ENCODE peak calls at places on chromosomes 7 and 10, in nine cellular contexts. H, K, U, J, E, R, N, G and Q are unnamed samples.

GRCh38 chr10:86377797-86378146 is 11.2 kb upstream of the GRID1 start:
- DNase-seq in H (no peak), K (no peak), U (no peak), J (no peak), E (no peak), R (no peak), N (no peak), G (peak; percentile 33), Q (no peak)

GRCh38 chr10:598415-599170 is 90.9 kb downstream of the DIP2C start:
- DNase-seq in H (peak; percentile 87), K (peak; percentile 99), U (peak; percentile 94), J (no peak), E (no peak), R (peak; percentile 97), N (no peak), G (peak; percentile 46), Q (peak; percentile 93)

GRCh38 chr7:30880090-30880704 is 31.5 kb upstream of the AQP1 start:
- DNase-seq in H (no peak), K (no peak), U (no peak), J (no peak), E (no peak), R (no peak), N (no peak), G (no peak), Q (no peak)

GRCh38 chr7:94056796-94057207 is 52.6 kb upstream of the BET1 start:
- DNase-seq in H (peak; percentile 79), K (peak; percentile 62), U (peak; percentile 82), J (no peak), E (no peak), R (peak; percentile 88), N (no peak), G (peak; percentile 13), Q (peak; percentile 87)

GRCh38 chr7:81503321-81503720 is 266.5 kb downstream of the HGF start:
- DNase-seq in H (no peak), K (no peak), U (no peak), J (no peak), E (no peak), R (no peak), N (no peak), G (no peak), Q (no peak)

GRCh38 chr10:24097771-24098207 is 111.1 kb upstream of the KIAA1217 start:
- DNase-seq in H (no peak), K (no peak), U (no peak), J (no peak), E (no peak), R (no peak), N (no peak), G (no peak), Q (no peak)

GRCh38 chr10:9342865-9343450 is 1288.5 kb downstream of the GATA3 start:
- DNase-seq in H (no peak), K (no peak), U (peak; percentile 18), J (no peak), E (no peak), R (peak; percentile 25), N (no peak), G (peak; percentile 79), Q (peak; percentile 3)

GRCh38 chr10:120017731-120018130 is 125.2 kb downstream of the SEC23IP start:
- DNase-seq in H (no peak), K (no peak), U (no peak), J (no peak), E (no peak), R (no peak), N (no peak), G (no peak), Q (no peak)

GRCh38 chr7:55060085-55060484 is 41.3 kb downstream of the EGFR start:
- DNase-seq in H (no peak), K (no peak), U (no peak), J (no peak), E (no peak), R (no peak), N (no peak), G (no peak), Q (no peak)

GRCh38 chr7:14637968-14638367 is 264.6 kb downstream of the DGKB start:
- DNase-seq in H (no peak), K (no peak), U (no peak), J (no peak), E (no peak), R (no peak), N (no peak), G (no peak), Q (no peak)

GRCh38 chr7:98178321-98178720 is 32.9 kb upstream of the BHLHA15 start:
- DNase-seq in H (no peak), K (no peak), U (no peak), J (no peak), E (peak; percentile 79), R (no peak), N (no peak), G (peak; percentile 44), Q (no peak)

GRCh38 chr10:61609609-61610166 is 53.0 kb upstream of the CABCOCO1 start:
- DNase-seq in H (no peak), K (no peak), U (no peak), J (no peak), E (no peak), R (no peak), N (no peak), G (no peak), Q (no peak)

GRCh38 chr10:61605221-61605620 is 57.5 kb upstream of the CABCOCO1 start:
- DNase-seq in H (no peak), K (no peak), U (no peak), J (no peak), E (no peak), R (no peak), N (no peak), G (no peak), Q (no peak)

GRCh38 chr10:61612009-61612408 is 50.7 kb upstream of the CABCOCO1 start:
- DNase-seq in H (no peak), K (no peak), U (no peak), J (no peak), E (no peak), R (no peak), N (no peak), G (no peak), Q (no peak)

GRCh38 chr10:61608255-61609040 is 54.3 kb upstream of the CABCOCO1 start:
- DNase-seq in H (no peak), K (no peak), U (no peak), J (no peak), E (no peak), R (peak; percentile 3), N (no peak), G (no peak), Q (no peak)

GRCh38 chr10:61606971-61607907 is 55.5 kb upstream of the CABCOCO1 start:
- DNase-seq in H (no peak), K (no peak), U (no peak), J (no peak), E (no peak), R (no peak), N (no peak), G (peak; percentile 66), Q (no peak)
- TF ChIP-seq CTCF in H (peak; percentile 29), K (peak; percentile 45), U (peak; percentile 60), J (no peak), E (no peak), R (peak; percentile 74), N (peak; percentile 61), G (peak; percentile 60), Q (peak; percentile 42)

DNA sequence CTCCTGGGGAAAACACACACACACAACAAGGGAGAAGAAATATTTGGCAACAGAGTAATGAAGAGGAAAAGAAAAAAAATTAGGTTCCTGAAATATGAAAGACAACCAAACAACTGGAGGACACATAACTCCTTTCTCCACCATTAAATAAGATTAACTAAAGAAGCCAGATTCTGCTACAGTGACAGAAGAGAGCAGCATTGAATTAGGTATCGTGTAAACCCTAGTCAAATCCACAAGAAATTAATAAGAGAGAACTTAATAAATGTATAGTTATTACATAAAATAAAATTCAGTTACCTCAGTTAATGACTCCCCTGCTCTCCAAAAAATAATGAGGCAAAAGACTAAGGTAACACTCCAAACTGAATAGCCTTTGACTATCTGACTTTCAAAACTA is 306.7 kb downstream of the CRPPA start:
- DNase-seq in H (no peak), K (no peak), U (no peak), J (no peak), E (no peak), R (peak; percentile 33), N (no peak), G (peak; percentile 21), Q (peak; percentile 23)
- TF ChIP-seq CTCF in H (peak; percentile 51), K (peak; percentile 45), U (peak; percentile 38), J (no peak), E (peak; percentile 51), R (peak; percentile 77), N (no peak), G (peak; percentile 66), Q (peak; percentile 50)

GRCh38 chr7:7757576-7757975 is 39.2 kb upstream of the RPA3 start:
- DNase-seq in H (no peak), K (no peak), U (no peak), J (no peak), E (no peak), R (no peak), N (no peak), G (no peak), Q (no peak)

GRCh38 chr7:7765422-7765821 is 47.0 kb upstream of the RPA3 start:
- DNase-seq in H (no peak), K (no peak), U (no peak), J (no peak), E (no peak), R (no peak), N (no peak), G (no peak), Q (no peak)

GRCh38 chr7:7761974-7762769 is 43.8 kb upstream of the RPA3 start:
- DNase-seq in H (no peak), K (no peak), U (peak; percentile 33), J (no peak), E (no peak), R (peak; percentile 26), N (no peak), G (no peak), Q (no peak)

GRCh38 chr7:7764515-7765138 is 46.2 kb upstream of the RPA3 start:
- DNase-seq in H (no peak), K (no peak), U (no peak), J (no peak), E (no peak), R (no peak), N (no peak), G (no peak), Q (no peak)

DNA sequence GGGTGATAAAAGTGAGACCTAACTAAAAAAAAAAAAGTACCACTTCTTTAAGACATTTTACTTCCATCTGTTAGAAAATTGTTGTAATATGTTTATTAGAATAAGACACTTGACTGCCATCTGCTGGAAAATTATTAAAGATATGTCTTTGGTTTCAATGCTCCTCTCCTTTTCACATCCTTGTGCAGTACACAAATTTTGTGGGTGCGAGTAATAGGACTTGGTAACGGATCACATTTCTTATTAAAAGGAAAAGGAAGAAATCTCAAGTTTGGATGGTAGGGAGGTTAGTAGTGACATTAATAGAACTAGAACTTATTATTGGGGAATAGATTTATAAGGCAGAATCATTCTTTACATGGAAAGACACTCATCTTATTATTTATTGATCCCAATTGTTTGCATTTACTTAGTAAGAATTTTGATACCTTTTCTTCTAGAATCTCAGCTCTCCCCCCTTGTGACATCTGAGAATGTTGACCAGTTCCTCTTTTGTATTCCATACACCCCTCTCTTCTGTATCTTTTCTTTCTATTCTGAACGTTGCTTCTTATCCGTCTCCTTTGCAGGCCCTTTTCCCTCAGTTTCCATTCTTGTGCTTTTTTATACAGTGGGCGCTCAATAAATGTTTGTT is 43.0 kb upstream of the RPA3 start:
- DNase-seq in H (no peak), K (peak; percentile 17), U (no peak), J (no peak), E (no peak), R (peak; percentile 68), N (no peak), G (no peak), Q (no peak)
- TF ChIP-seq CTCF in H (peak; percentile 29), K (peak; percentile 20), U (peak; percentile 12), J (no peak), E (peak; percentile 48), R (peak; percentile 75), N (no peak), G (no peak), Q (peak; percentile 39)

GRCh38 chr10:99370993-99371392 is 41.8 kb downstream of the CNNM1 start:
- DNase-seq in H (peak; percentile 20), K (no peak), U (no peak), J (no peak), E (no peak), R (peak; percentile 66), N (no peak), G (peak; percentile 32), Q (no peak)
- TF ChIP-seq CTCF in H (peak; percentile 49), K (peak; percentile 56), U (peak; percentile 55), J (no peak), E (peak; percentile 31), R (peak; percentile 80), N (peak; percentile 59), G (peak; percentile 43), Q (peak; percentile 43)